ENCODE peak calls at places on chromosomes 3 and 15, in four cellular contexts. N, A, U and E are unnamed samples.

GRCh38 chr15:93460717-93461116 is 371.7 kb upstream of the RGMA start:
- DNase-seq in N (peak; percentile 36), A (no peak), U (no peak), E (no peak)

GRCh38 chr3:16378920-16379319 is 113.9 kb downstream of the OXNAD1 start:
- DNase-seq in U (no peak), A (no peak), N (no peak), E (no peak)

GRCh38 chr3:52218953-52219650 is 6.3 kb downstream of the TLR9 start:
- DNase-seq in N (no peak), A (no peak), U (peak; percentile 38), E (no peak)

GRCh38 chr3:189188466-189188865 is 16.7 kb downstream of the TPRG1 start:
- DNase-seq in N (no peak), U (peak; percentile 64), A (no peak), E (no peak)

GRCh38 chr15:79170256-79170664 is 79.7 kb upstream of the RASGRF1 start:
- DNase-seq in N (no peak), A (no peak), U (peak; percentile 43), E (no peak)

GRCh38 chr3:107034142-107034541 is 343.1 kb upstream of the CCDC54 start:
- DNase-seq in U (no peak), N (no peak), A (no peak), E (no peak)

GRCh38 chr3:64676831-64677230 is 11.0 kb downstream of the ADAMTS9 start:
- DNase-seq in U (no peak), N (no peak), A (no peak), E (no peak)

GRCh38 chr3:34015204-34016142 is 217.0 kb downstream of the PDCD6IP start:
- DNase-seq in A (no peak), U (peak; percentile 21), N (no peak), E (peak; percentile 73)

GRCh38 chr15:68190048-68190447 is 15.1 kb downstream of the CALML4 start:
- DNase-seq in N (no peak), U (no peak), A (no peak), E (no peak)

GRCh38 chr3:51295625-51296024 is 89.5 kb upstream of the MANF start:
- DNase-seq in A (no peak), U (no peak), N (peak; percentile 5), E (no peak)

GRCh38 chr3:42670051-42670576 is 15.2 kb upstream of the KLHL40 start:
- DNase-seq in U (no peak), A (no peak), N (no peak), E (no peak)

GRCh38 chr3:66397745-66398144 is 103.1 kb downstream of the LRIG1 start:
- DNase-seq in U (peak; percentile 19), A (no peak), N (no peak), E (no peak)

GRCh38 chr15:79769081-79769481 is 127.7 kb downstream of the MTHFS start:
- DNase-seq in A (no peak), N (no peak), U (peak; percentile 8), E (peak; percentile 15)

GRCh38 chr3:192887701-192888100 is 30.0 kb downstream of the MB21D2 start:
- DNase-seq in A (no peak), N (no peak), U (no peak), E (no peak)

GRCh38 chr15:58517682-58518525 is 86.1 kb downstream of the LIPC start:
- DNase-seq in U (no peak), A (no peak), N (peak; percentile 85), E (no peak)

GRCh38 chr15:62244762-62245161 is 79.7 kb upstream of the C2CD4B start:
- DNase-seq in A (no peak), N (no peak), U (no peak), E (no peak)

GRCh38 chr3:159882367-159882766 is 106.3 kb upstream of the IL12A start:
- DNase-seq in N (no peak), U (no peak), A (no peak), E (no peak)

GRCh38 chr3:43035801-43036340 is 56.8 kb downstream of the GASK1A start:
- DNase-seq in U (no peak), A (no peak), N (no peak), E (no peak)

DNA sequence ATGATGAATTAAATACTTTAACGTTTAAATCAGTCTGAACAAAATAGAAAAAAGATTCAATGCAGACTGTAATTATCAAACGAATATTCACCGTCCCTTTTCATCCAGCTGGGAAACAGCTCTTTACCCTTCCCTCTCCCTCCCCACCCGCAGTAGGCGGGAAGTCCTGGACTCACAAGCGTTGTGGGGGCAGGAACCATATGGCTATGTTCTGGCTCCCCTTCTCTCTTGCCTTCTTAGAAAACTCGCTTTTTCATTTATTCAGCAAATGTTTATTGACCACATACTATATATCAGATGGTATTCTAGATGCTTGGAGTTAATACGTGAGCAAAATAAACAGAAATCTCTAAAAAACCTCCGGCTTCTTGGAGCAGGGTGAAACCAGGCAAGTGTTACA is 715 bp upstream of the SCAPER start:
- DNase-seq in U (no peak), N (no peak), A (no peak), E (peak; percentile 72)
- H3K4me3 ChIP-seq in U (peak overlapping the region; percentile 97), N (no peak overlapping the region), A (peak overlapping the region; percentile 97), E (peak overlapping the region; percentile 81)

DNA sequence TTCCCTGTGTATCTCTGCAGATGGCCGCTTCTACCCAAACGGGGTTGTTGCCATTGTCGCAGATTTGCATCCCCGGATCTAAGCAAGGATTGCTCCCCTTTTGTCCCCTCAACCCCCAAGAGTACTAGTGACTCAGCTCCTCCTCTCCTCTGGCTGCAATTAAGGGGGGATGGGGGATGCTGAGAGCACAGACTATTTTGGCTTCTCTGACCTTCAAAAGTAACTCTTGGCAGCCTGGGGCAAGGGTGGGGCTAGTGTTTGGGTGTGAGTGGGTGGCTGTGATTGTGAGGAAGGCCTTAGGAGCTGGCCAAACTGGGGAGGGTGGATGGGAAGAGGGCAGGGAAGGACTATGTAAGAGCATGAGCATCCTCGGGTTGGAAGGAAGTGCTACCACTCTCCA is 1.2 kb upstream of the MAP1A start:
- DNase-seq in A (peak; percentile 62), U (peak; percentile 53), N (no peak), E (no peak)
- H3K4me3 ChIP-seq in A (peak overlapping the region; percentile 59), U (no peak overlapping the region), N (no peak overlapping the region), E (no peak overlapping the region)

DNA sequence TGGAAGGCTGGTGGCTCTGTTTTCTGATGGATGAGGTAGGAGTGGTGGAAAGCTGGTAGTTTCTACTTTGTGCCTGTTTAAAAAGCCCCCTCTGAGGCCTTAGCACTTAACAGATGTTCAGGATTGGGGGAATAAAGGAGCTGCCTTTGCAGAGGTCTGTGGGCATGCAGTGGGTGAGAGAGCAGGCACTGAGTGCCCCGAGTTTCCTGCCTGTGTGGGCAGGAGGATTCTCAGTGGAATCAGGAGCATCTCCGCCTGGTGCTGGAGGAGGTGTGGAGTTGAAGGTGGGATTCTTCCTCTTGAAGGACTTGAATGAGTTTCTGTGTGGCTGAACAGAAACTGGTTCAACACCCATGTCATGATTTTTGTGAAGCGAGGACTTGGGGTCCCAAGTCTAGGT is 74.3 kb downstream of the IGF1R start:
- DNase-seq in N (no peak), A (no peak), U (no peak), E (no peak)
- H3K4me3 ChIP-seq in N (no peak overlapping the region), A (no peak overlapping the region), U (no peak overlapping the region), E (no peak overlapping the region)

GRCh38 chr15:63321462-63321861 is 44.1 kb downstream of the APH1B start:
- DNase-seq in U (no peak), A (no peak), N (no peak), E (no peak)

GRCh38 chr15:63322541-63322940 is 45.1 kb downstream of the APH1B start:
- DNase-seq in U (peak; percentile 52), N (no peak), A (no peak), E (no peak)

GRCh38 chr15:63313866-63314265 is 36.5 kb downstream of the APH1B start:
- DNase-seq in N (no peak), U (no peak), A (no peak), E (no peak)

GRCh38 chr15:63319065-63319464 is 41.7 kb downstream of the APH1B start:
- DNase-seq in A (no peak), N (no peak), U (no peak), E (no peak)

DNA sequence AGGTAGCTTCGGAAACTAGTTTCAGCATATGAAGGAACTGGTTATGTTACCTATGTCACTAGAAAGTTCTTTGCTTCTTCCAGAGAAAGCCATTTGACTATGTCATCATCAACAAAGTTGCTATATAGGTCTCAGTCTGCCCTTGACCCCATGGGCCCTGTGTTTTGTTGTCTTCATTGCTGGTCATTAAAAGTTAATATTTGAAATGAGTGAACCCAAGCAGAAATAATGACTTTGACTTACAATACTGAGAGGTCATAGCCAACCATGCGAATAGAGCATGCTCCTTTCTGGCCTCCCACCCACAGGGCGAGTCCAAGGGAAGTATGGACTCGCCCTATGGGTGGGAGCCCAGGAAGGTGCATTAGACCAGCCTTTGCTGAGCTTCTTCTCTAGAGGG is 40.9 kb downstream of the APH1B start:
- DNase-seq in N (peak; percentile 8), U (no peak), A (no peak), E (no peak)
- H3K4me3 ChIP-seq in N (no peak overlapping the region), U (no peak overlapping the region), A (no peak overlapping the region), E (no peak overlapping the region)

GRCh38 chr3:104519968-104520655 is 846.6 kb upstream of the ALCAM start:
- DNase-seq in A (no peak), U (no peak), N (peak; percentile 57), E (no peak)
- H3K4me3 ChIP-seq in A (no peak overlapping the region), U (no peak overlapping the region), N (peak overlapping the region; percentile 55), E (no peak overlapping the region)

DNA sequence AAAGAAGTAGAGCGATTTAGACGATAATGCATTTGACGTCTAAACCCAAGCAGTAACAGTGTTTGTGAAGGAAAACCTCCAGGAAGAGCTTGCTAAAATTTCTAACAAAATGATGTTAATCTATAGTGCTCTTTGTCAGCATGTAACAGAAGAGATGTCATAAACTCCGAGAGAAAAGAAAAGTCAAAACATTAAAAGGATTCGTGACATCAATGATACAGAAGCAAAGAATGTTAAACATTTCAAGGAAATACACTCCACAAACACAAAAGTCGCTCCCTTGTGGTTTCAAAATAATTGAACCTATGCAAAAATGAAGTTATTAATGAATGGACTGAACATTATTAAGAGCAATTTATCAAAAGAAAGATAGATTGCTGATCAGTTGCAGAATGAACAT is 27.9 kb downstream of the AADAC start:
- DNase-seq in A (no peak), N (no peak), U (no peak), E (no peak)
- H3K4me3 ChIP-seq in A (no peak overlapping the region), N (no peak overlapping the region), U (no peak overlapping the region), E (no peak overlapping the region)

DNA sequence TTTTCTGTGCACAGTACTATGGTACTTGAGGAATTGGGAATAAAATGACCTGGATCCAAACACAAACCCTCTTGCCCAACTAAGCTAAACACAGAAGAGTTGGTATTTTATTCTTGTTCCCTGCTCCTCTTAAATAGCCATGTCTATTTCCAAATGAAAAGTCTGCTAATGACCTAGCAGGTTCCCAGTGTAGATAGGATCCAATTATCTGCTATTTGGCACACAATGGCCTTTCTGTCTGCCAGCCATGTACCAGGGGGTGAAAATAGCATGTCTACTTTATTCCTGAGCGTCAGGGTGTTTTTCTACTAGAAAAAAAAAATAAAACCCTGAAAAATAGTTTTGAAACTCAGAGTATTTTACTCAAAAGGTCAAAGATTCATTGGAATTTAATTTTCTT is 657.0 kb upstream of the NAALADL2 start:
- DNase-seq in A (no peak), U (no peak), N (no peak), E (no peak)
- H3K4me3 ChIP-seq in A (no peak overlapping the region), U (no peak overlapping the region), N (no peak overlapping the region), E (no peak overlapping the region)

GRCh38 chr3:9779197-9779596 is 9.4 kb upstream of the CAMK1 start:
- DNase-seq in U (no peak), N (no peak), A (no peak), E (no peak)

GRCh38 chr3:9779721-9780450 is 10.1 kb upstream of the CAMK1 start:
- DNase-seq in N (peak; percentile 59), A (no peak), U (no peak), E (no peak)

GRCh38 chr3:9781551-9781950 is 10.7 kb downstream of the TADA3 start:
- DNase-seq in A (no peak), U (no peak), N (no peak), E (no peak)

GRCh38 chr3:9780920-9781319 is 11.2 kb upstream of the CAMK1 start:
- DNase-seq in U (no peak), N (no peak), A (no peak), E (no peak)

GRCh38 chr3:9780451-9780797 is 10.7 kb upstream of the CAMK1 start:
- DNase-seq in U (no peak), N (no peak), A (no peak), E (no peak)
- H3K4me3 ChIP-seq in U (no peak overlapping the region), N (no peak overlapping the region), A (no peak overlapping the region), E (no peak overlapping the region)